ENCODE peak calls at places on chromosome X, in four cellular contexts. T is IMR-90, H is body of pancreas, L is A549. K is an unnamed sample. For H3K4me1, the result is how much of the 10 kb centered on the place peaks cover.

GRCh38 chrX:3263681-3264126 is 82.7 kb downstream of the MXRA5 start:
- DNase-seq in H (no peak), L (peak), T (peak), K (no peak)

GRCh38 chrX:19332983-19333382 is 10.7 kb upstream of the PDHA1 start:
- DNase-seq in T (peak), L (no peak), H (no peak), K (no peak)

GRCh38 chrX:154370300-154370881 is 4.0 kb downstream of the FLNA start:
- DNase-seq in T (no peak), L (no peak), H (no peak), K (no peak)

GRCh38 chrX:123990602-123991001 is 29.1 kb downstream of the STAG2 start:
- DNase-seq in T (no peak), H (no peak), L (no peak), K (no peak)

GRCh38 chrX:11374570-11374969 is 81.4 kb downstream of the AMELX start:
- DNase-seq in L (no peak), H (no peak), T (no peak), K (no peak)

GRCh38 chrX:45324941-45325340 is 124.3 kb upstream of the DIPK2B start:
- DNase-seq in H (no peak), L (no peak), T (peak), K (no peak)

GRCh38 chrX:65607070-65607742 is 60.2 kb upstream of the MSN start:
- DNase-seq in H (no peak), L (no peak), T (peak), K (no peak)

GRCh38 chrX:15151267-15152196 is 118.4 kb downstream of the ASB9 start:
- DNase-seq in H (no peak), T (no peak), L (no peak), K (no peak)

GRCh38 chrX:13008189-13008533 is 33.3 kb downstream of the TMSB4X start:
- DNase-seq in H (no peak), T (peak), L (no peak), K (no peak)

GRCh38 chrX:357693-358471 is 28.8 kb downstream of the PPP2R3B start:
- DNase-seq in L (peak), T (peak), H (no peak), K (no peak)

GRCh38 chrX:20361081-20361889 is 94.6 kb upstream of the RPS6KA3 start:
- DNase-seq in H (peak), T (peak), L (peak), K (no peak)

GRCh38 chrX:30895331-30895730 is 6.3 kb upstream of the TAB3 start:
- DNase-seq in T (no peak), L (no peak), H (no peak), K (no peak)

GRCh38 chrX:18047440-18047940 is 173.2 kb downstream of the BEND2 start:
- DNase-seq in L (no peak), H (no peak), T (no peak), K (no peak)

GRCh38 chrX:100435726-100436125 is 25.7 kb upstream of the PCDH19 start:
- DNase-seq in H (no peak), T (no peak), L (no peak), K (no peak)

GRCh38 chrX:118724775-118725174 is 2.6 kb upstream of the IL13RA1 start:
- DNase-seq in H (no peak), T (peak), L (peak), K (no peak)

GRCh38 chrX:118726887-118727685 is at the start of gene IL13RA1:
- DNase-seq in T (peak), L (peak), H (peak), K (peak)

GRCh38 chrX:118729043-118729652 is 1.7 kb downstream of the IL13RA1 start:
- DNase-seq in H (no peak), L (no peak), T (no peak), K (no peak)

GRCh38 chrX:118730500-118731247 is 3.3 kb downstream of the IL13RA1 start:
- DNase-seq in H (peak), L (no peak), T (peak), K (no peak)

DNA sequence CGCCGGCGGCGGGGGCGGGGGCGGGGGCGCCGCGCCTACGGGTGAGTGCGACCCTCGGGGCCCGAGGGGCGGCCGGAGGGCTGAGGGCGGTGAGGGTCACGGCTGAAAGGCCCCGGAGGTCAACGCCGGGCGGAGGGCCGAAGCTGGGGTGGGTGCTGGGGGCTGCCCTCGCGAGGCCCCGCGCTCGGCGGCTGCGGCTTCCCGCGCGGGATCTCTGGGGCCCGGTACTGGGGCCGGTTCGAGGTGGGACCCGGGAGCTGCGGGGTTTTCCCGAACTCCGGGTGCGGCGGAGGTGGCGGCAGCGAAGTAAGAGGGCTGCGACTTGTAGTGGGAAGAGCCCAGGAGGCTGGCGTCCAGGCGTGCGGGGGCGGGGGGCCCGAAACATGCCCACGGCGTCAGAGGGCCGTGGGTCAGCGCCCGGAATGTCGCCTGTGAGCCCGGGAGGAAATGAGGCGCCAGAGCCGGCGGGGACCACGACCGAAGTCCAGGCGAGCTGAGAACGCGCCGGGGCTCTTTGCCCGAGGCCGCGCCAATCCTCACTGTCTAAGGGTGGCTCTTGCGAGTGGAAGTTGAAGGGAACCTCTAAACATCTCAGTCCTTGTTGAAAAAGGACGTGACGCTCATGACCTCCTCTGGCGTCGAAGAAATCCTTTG is 407 bp downstream of the IL13RA1 start:
- DNase-seq in L (peak), T (peak), H (peak), K (peak)
- TF ChIP-seq POLR2A in L (no peak), T (peak), H (peak), K (peak)

DNA sequence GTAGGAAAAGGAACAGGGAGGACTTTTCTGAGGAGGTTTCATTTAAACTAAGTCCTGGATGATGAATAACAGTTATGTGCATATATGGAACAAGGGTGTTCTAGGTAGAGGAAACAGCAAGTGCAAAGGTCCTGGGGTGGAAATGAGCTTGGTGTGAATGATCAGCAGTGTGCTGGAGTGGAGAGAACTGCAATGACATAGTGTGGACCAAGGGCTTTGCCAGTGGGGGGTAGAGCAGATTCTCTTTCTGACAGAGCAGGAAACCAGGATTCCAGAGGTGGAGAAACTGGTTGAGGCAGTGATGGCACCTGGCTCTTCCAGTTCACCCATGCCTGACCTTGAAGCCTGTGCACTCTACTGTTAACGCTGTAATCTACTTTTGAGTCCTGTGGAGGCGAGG is 1.7 kb downstream of the PPP1R3F start:
- DNase-seq in L (no peak), T (no peak), H (peak), K (no peak)
- H3K4me1 ChIP-seq in L (under half), T (under half), H (under half), K (under half)

DNA sequence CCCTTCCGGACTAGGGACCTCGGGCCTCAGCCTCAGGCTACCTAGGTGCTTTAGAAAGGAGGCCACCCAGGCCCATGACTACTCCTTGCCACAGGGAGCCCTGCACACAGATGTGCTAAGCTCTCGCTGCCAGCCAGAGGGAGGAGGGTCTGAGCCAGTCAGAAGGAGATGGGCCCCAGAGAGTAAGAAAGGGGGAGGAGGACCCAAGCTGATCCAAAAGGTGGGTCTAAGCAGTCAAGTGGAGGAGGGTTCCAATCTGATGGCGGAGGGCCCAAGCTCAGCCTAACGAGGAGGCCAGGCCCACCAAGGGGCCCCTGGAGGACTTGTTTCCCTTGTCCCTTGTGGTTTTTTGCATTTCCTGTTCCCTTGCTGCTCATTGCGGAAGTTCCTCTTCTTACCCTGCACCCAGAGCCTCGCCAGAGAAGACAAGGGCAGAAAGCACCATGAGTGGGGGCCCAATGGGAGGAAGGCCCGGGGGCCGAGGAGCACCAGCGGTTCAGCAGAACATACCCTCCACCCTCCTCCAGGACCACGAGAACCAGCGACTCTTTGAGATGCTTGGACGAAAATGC is at the start of gene WAS:
- DNase-seq in L (no peak), T (no peak), H (peak), K (no peak)
- TF ChIP-seq POLR2A in L (no peak), T (no peak), H (no peak), K (no peak)

GRCh38 chrX:40098264-40099045 is 697 bp upstream of the BCOR start:
- DNase-seq in H (peak), T (no peak), L (peak), K (peak)

GRCh38 chrX:40099046-40099968 is 1.5 kb upstream of the BCOR start:
- DNase-seq in H (peak), L (no peak), T (no peak), K (peak)

GRCh38 chrX:40097101-40097491 is 662 bp downstream of the BCOR start:
- DNase-seq in T (no peak), H (no peak), L (no peak), K (peak)

GRCh38 chrX:40096395-40097091 is 1.2 kb downstream of the BCOR start:
- DNase-seq in H (peak), L (no peak), T (peak), K (peak)

GRCh38 chrX:40097492-40098263 is at the start of gene BCOR:
- DNase-seq in H (peak), T (peak), L (peak), K (peak)
- H3K4me1 ChIP-seq in H (under half), T (under half), L (under half), K (under half)

GRCh38 chrX:104112326-104112951 is at the start of gene ZCCHC18:
- DNase-seq in H (peak), T (peak), L (peak), K (peak)
- TF ChIP-seq POLR2A in H (no peak), T (peak), L (no peak), K (no peak)

K was measured in Peyer's patch.